ENCODE peak calls at places on chromosomes 12 and 14, in eight cellular contexts. K is mucosa of descending colon; O is HEK293T; Q is lung; S is activated CD4-positive, alpha-beta T cell treated with anti-CD3 and anti-CD28 coated beads for 24 hours; L is stimulated activated CD4-positive, alpha-beta T cell treated with anti-CD3 and anti-CD28 coated beads, Interleukin-12 subunit alpha, Interleukin-12 subunit beta, amount 100 ng/mL, for 48 hours; M is stromal cell of bone marrow; E is activated CD8-positive, alpha-beta memory T cell treated with anti-CD3 and anti-CD28 coated beads, Interleukin-2, amount 50 U/mL, for 4 hours. R is an unnamed sample.

GRCh38 chr14:69931960-69932359 is 52.7 kb downstream of the SMOC1 start:
- DNase-seq in K (no peak), O (no peak), Q (no peak), S (no peak), L (no peak), M (no peak), E (no peak), R (no peak)

GRCh38 chr14:52641745-52642144 is 53.6 kb downstream of the ERO1A start:
- DNase-seq in K (no peak), O (no peak), Q (no peak), S (no peak), L (no peak), M (no peak), E (no peak), R (no peak)

GRCh38 chr12:68746572-68747180 is 700 bp downstream of the SLC35E3 start:
- DNase-seq in K (peak), O (peak), Q (peak), S (no peak), L (peak), M (peak), E (peak), R (peak)

GRCh38 chr14:94471045-94471444 is 5.0 kb downstream of the SERPINA9 start:
- DNase-seq in K (no peak), O (no peak), Q (no peak), S (no peak), L (no peak), M (no peak), E (no peak), R (no peak)

GRCh38 chr14:72598328-72598727 is 295.6 kb downstream of the DPF3 start:
- DNase-seq in K (no peak), O (no peak), Q (no peak), S (no peak), L (no peak), M (no peak), E (no peak), R (no peak)

GRCh38 chr12:94174576-94174975 is 26.2 kb downstream of the PLXNC1 start:
- DNase-seq in K (peak), O (no peak), Q (no peak), S (no peak), L (peak), M (no peak), E (no peak), R (no peak)

GRCh38 chr12:95262808-95263207 is 45.2 kb downstream of the VEZT start:
- DNase-seq in K (no peak), O (no peak), Q (no peak), S (no peak), L (no peak), M (no peak), E (no peak), R (no peak)

GRCh38 chr14:56666294-56666693 is 86.7 kb downstream of the TMEM260 start:
- DNase-seq in K (peak), O (no peak), Q (no peak), S (no peak), L (no peak), M (no peak), E (no peak), R (no peak)

GRCh38 chr14:58981840-58982239 is 206.6 kb upstream of the DAAM1 start:
- DNase-seq in K (no peak), O (no peak), Q (no peak), S (no peak), L (no peak), M (no peak), E (no peak), R (no peak)

GRCh38 chr12:87687362-87687761 is 341.8 kb downstream of the C12orf50 start:
- DNase-seq in K (no peak), O (no peak), Q (no peak), S (no peak), L (no peak), M (no peak), E (no peak), R (peak)

GRCh38 chr14:72634910-72635647 is 258.8 kb downstream of the DPF3 start:
- DNase-seq in K (no peak), O (peak), Q (peak), S (no peak), L (no peak), M (no peak), E (no peak), R (no peak)

GRCh38 chr12:9719835-9720234 is 13.1 kb downstream of the CLECL1 start:
- DNase-seq in K (no peak), O (no peak), Q (no peak), S (no peak), L (no peak), M (no peak), E (no peak), R (no peak)

GRCh38 chr12:24134092-24134491 is 184.6 kb upstream of the SOX5 start:
- DNase-seq in K (no peak), O (no peak), Q (no peak), S (no peak), L (no peak), M (no peak), E (no peak), R (no peak)

GRCh38 chr14:30655124-30655523 is 33.0 kb downstream of the SCFD1 start:
- DNase-seq in K (no peak), O (no peak), Q (no peak), S (no peak), L (no peak), M (no peak), E (no peak), R (no peak)

GRCh38 chr14:50082784-50083466 is 33.4 kb downstream of the VCPKMT start:
- DNase-seq in K (peak), O (no peak), Q (no peak), S (peak), L (peak), M (no peak), E (peak), R (no peak)

GRCh38 chr12:81078469-81079196 is 754 bp downstream of the ACSS3 start:
- DNase-seq in K (peak), O (peak), Q (peak), S (no peak), L (no peak), M (peak), E (no peak), R (no peak)

GRCh38 chr12:113622410-113622809 is 150.7 kb upstream of the LHX5 start:
- DNase-seq in K (no peak), O (no peak), Q (no peak), S (no peak), L (no peak), M (no peak), E (no peak), R (no peak)

GRCh38 chr14:33352821-33353220 is 414.1 kb downstream of the NPAS3 start:
- DNase-seq in K (no peak), O (no peak), Q (no peak), S (no peak), L (no peak), M (no peak), E (no peak), R (no peak)

GRCh38 chr12:54398995-54399793 is 14.7 kb upstream of the ZNF385A start:
- DNase-seq in K (peak), O (peak), Q (peak), S (peak), L (peak), M (peak), E (peak), R (peak)

R was measured in T1000.